ENCODE peak calls at places on chromosomes 11 and 22, in four cellular contexts. One of them, this sample, is unnamed.

GRCh38 chr11:126603486-126603885 is 248.0 kb downstream of the ST3GAL4 start:
- DNase-seq in lower lobe of right lung: no peak
- DNase-seq in GM12864: no peak
- DNase-seq in left ventricle myocardium inferior: no peak
- DNase-seq in this sample: no peak

GRCh38 chr11:119092880-119093665 is 8.4 kb downstream of the HMBS start:
- DNase-seq in left ventricle myocardium inferior: no peak
- DNase-seq in GM12864: no peak
- DNase-seq in lower lobe of right lung: no peak
- DNase-seq in this sample: no peak

GRCh38 chr11:255176-255575 is 18.4 kb downstream of the PSMD13 start:
- DNase-seq in left ventricle myocardium inferior: no peak
- DNase-seq in lower lobe of right lung: no peak
- DNase-seq in GM12864: no peak
- DNase-seq in this sample: no peak

GRCh38 chr11:61543606-61544306 is 35.2 kb downstream of the LRRC10B start:
- DNase-seq in left ventricle myocardium inferior: no peak
- DNase-seq in lower lobe of right lung: no peak
- DNase-seq in GM12864: no peak
- DNase-seq in this sample: no peak

GRCh38 chr22:23533328-23533762 is 46.7 kb downstream of the IGLL1 start:
- DNase-seq in left ventricle myocardium inferior: no peak
- DNase-seq in GM12864: no peak
- DNase-seq in lower lobe of right lung: peak
- DNase-seq in this sample: no peak

GRCh38 chr22:35918466-35918865 is 110.2 kb downstream of the RBFOX2 start:
- DNase-seq in GM12864: no peak
- DNase-seq in lower lobe of right lung: no peak
- DNase-seq in left ventricle myocardium inferior: no peak
- DNase-seq in this sample: no peak

GRCh38 chr22:45997077-45997774 is 20.3 kb upstream of the WNT7B start:
- DNase-seq in lower lobe of right lung: peak
- DNase-seq in GM12864: no peak
- DNase-seq in left ventricle myocardium inferior: peak
- DNase-seq in this sample: peak

GRCh38 chr11:105296386-105296785 is 156.8 kb upstream of the CARD18 start:
- DNase-seq in GM12864: no peak
- DNase-seq in lower lobe of right lung: no peak
- DNase-seq in left ventricle myocardium inferior: no peak
- DNase-seq in this sample: no peak

GRCh38 chr22:45170001-45170466 is 6.3 kb downstream of the NUP50 start:
- DNase-seq in left ventricle myocardium inferior: no peak
- DNase-seq in lower lobe of right lung: no peak
- DNase-seq in GM12864: no peak
- DNase-seq in this sample: peak

GRCh38 chr11:121138259-121138658 is 37.2 kb downstream of the TECTA start:
- DNase-seq in lower lobe of right lung: no peak
- DNase-seq in left ventricle myocardium inferior: no peak
- DNase-seq in GM12864: no peak
- DNase-seq in this sample: no peak

GRCh38 chr22:19871845-19872778 is 17.4 kb upstream of the GNB1L start:
- DNase-seq in left ventricle myocardium inferior: no peak
- DNase-seq in lower lobe of right lung: peak
- DNase-seq in GM12864: no peak
- DNase-seq in this sample: peak

GRCh38 chr22:48551716-48552268 is 1275.9 kb downstream of the BRD1 start:
- DNase-seq in GM12864: no peak
- DNase-seq in lower lobe of right lung: no peak
- DNase-seq in left ventricle myocardium inferior: no peak
- DNase-seq in this sample: no peak

GRCh38 chr11:61024938-61025818 is 53.7 kb downstream of the CD6 start:
- DNase-seq in GM12864: no peak
- DNase-seq in left ventricle myocardium inferior: no peak
- DNase-seq in lower lobe of right lung: no peak
- DNase-seq in this sample: no peak

GRCh38 chr11:86483591-86484163 is 109.0 kb downstream of the CCDC81 start:
- DNase-seq in lower lobe of right lung: no peak
- DNase-seq in GM12864: no peak
- DNase-seq in left ventricle myocardium inferior: no peak
- DNase-seq in this sample: no peak

GRCh38 chr11:18010977-18011586 is 1.8 kb downstream of the SERGEF start:
- DNase-seq in GM12864: no peak
- DNase-seq in lower lobe of right lung: no peak
- DNase-seq in left ventricle myocardium inferior: no peak
- DNase-seq in this sample: no peak

GRCh38 chr22:40348025-40348658 is 1.8 kb downstream of the ADSL start:
- DNase-seq in lower lobe of right lung: no peak
- DNase-seq in GM12864: no peak
- DNase-seq in left ventricle myocardium inferior: no peak
- DNase-seq in this sample: peak

GRCh38 chr11:59029490-59029889 is 56.6 kb upstream of the GLYATL1B start:
- DNase-seq in left ventricle myocardium inferior: no peak
- DNase-seq in lower lobe of right lung: no peak
- DNase-seq in GM12864: no peak
- DNase-seq in this sample: no peak

GRCh38 chr22:38570841-38571364 is 920 bp upstream of the DMC1 start:
- DNase-seq in GM12864: no peak
- DNase-seq in left ventricle myocardium inferior: peak
- DNase-seq in lower lobe of right lung: peak
- DNase-seq in this sample: no peak

GRCh38 chr22:25900880-25901279 is 158.9 kb downstream of the MYO18B start:
- DNase-seq in lower lobe of right lung: no peak
- DNase-seq in GM12864: no peak
- DNase-seq in left ventricle myocardium inferior: no peak
- DNase-seq in this sample: no peak

GRCh38 chr22:26673485-26673884 is 16.1 kb downstream of the MIAT start:
- DNase-seq in lower lobe of right lung: no peak
- DNase-seq in left ventricle myocardium inferior: no peak
- DNase-seq in GM12864: no peak
- DNase-seq in this sample: no peak

GRCh38 chr11:44972746-44973435 is 22.2 kb upstream of the TP53I11 start:
- DNase-seq in lower lobe of right lung: no peak
- DNase-seq in left ventricle myocardium inferior: no peak
- DNase-seq in GM12864: no peak
- DNase-seq in this sample: no peak

DNA sequence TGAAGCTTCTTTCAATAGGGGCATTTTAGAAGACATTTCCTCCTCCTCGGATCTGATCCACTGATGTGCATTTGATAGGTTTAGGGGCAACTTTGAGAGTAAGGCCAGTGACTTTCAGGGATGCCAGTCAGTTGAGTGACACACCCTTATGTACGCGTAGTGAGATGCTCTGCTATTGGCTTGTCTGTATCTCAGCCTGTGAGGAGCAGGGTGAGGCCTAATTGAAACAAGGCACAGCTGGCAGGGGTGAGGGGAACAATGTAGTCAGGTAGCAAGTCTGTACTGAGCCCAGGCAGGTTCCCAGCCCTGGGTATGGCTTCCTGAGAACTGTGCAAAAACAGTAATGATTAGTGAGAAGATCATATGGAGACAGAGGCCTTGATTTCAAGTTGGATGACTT is 61.5 kb downstream of the STIM1 start:
- DNase-seq in lower lobe of right lung: no peak
- DNase-seq in GM12864: no peak
- DNase-seq in left ventricle myocardium inferior: no peak
- DNase-seq in this sample: no peak
- TF ChIP-seq CTCF in lower lobe of right lung: no peak
- TF ChIP-seq CTCF in GM12864: no peak
- TF ChIP-seq CTCF in left ventricle myocardium inferior: no peak
- TF ChIP-seq CTCF in this sample: no peak

DNA sequence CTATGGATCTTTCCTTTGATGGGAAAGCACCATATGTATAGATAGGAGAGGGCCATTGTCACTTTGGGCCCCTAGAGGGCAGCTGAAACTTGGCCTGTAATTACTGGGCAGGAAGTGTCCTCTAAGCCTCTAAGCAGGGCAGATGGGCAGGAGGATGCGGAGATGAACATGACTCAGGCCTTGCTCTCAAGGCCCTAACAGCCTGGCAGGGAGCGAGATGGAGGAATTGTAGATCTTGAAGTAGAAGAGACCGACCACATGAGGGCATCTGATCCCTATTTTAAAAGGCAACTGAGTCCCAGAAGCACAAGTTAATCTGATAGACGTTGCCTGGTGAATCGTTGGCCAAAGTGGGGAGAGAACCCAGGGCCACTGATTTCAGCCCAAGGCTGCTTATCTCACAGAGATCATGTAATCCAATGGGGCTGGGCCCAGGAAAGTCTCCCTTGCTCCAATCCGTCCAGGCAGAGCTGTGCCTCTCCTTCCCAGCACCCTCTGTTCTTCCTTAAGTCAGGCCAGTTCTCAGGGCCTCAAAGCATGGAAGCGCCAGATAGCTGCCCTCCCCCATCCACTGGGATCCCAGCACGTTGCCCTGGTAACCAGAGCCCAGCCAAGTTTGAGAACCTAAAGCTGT is 2.5 kb upstream of the SEPTIN3 start:
- DNase-seq in lower lobe of right lung: no peak
- DNase-seq in left ventricle myocardium inferior: no peak
- DNase-seq in GM12864: peak
- DNase-seq in this sample: peak
- TF ChIP-seq CTCF in lower lobe of right lung: peak
- TF ChIP-seq CTCF in left ventricle myocardium inferior: peak
- TF ChIP-seq CTCF in GM12864: peak
- TF ChIP-seq CTCF in this sample: peak

GRCh38 chr11:75269896-75270295 is 29.3 kb downstream of the TPBGL start:
- DNase-seq in left ventricle myocardium inferior: no peak
- DNase-seq in GM12864: no peak
- DNase-seq in lower lobe of right lung: no peak
- DNase-seq in this sample: peak

GRCh38 chr11:75267171-75267970 is 26.8 kb downstream of the TPBGL start:
- DNase-seq in lower lobe of right lung: no peak
- DNase-seq in GM12864: no peak
- DNase-seq in left ventricle myocardium inferior: no peak
- DNase-seq in this sample: peak

GRCh38 chr11:75268626-75269366 is 28.2 kb downstream of the TPBGL start:
- DNase-seq in left ventricle myocardium inferior: no peak
- DNase-seq in GM12864: no peak
- DNase-seq in lower lobe of right lung: no peak
- DNase-seq in this sample: peak

GRCh38 chr11:75270896-75271415 is 30.4 kb downstream of the TPBGL start:
- DNase-seq in lower lobe of right lung: no peak
- DNase-seq in GM12864: no peak
- DNase-seq in left ventricle myocardium inferior: peak
- DNase-seq in this sample: peak

GRCh38 chr11:75269367-75269660 is 28.7 kb downstream of the TPBGL start:
- DNase-seq in left ventricle myocardium inferior: no peak
- DNase-seq in lower lobe of right lung: no peak
- DNase-seq in GM12864: no peak
- DNase-seq in this sample: no peak
- TF ChIP-seq CTCF in left ventricle myocardium inferior: no peak
- TF ChIP-seq CTCF in lower lobe of right lung: no peak
- TF ChIP-seq CTCF in GM12864: no peak
- TF ChIP-seq CTCF in this sample: no peak

GRCh38 chr22:42132457-42132856 is 1.8 kb upstream of the CYP2D6 start:
- DNase-seq in left ventricle myocardium inferior: no peak
- DNase-seq in GM12864: no peak
- DNase-seq in lower lobe of right lung: no peak
- DNase-seq in this sample: no peak
- TF ChIP-seq CTCF in left ventricle myocardium inferior: no peak
- TF ChIP-seq CTCF in GM12864: no peak
- TF ChIP-seq CTCF in lower lobe of right lung: no peak
- TF ChIP-seq CTCF in this sample: no peak

DNA sequence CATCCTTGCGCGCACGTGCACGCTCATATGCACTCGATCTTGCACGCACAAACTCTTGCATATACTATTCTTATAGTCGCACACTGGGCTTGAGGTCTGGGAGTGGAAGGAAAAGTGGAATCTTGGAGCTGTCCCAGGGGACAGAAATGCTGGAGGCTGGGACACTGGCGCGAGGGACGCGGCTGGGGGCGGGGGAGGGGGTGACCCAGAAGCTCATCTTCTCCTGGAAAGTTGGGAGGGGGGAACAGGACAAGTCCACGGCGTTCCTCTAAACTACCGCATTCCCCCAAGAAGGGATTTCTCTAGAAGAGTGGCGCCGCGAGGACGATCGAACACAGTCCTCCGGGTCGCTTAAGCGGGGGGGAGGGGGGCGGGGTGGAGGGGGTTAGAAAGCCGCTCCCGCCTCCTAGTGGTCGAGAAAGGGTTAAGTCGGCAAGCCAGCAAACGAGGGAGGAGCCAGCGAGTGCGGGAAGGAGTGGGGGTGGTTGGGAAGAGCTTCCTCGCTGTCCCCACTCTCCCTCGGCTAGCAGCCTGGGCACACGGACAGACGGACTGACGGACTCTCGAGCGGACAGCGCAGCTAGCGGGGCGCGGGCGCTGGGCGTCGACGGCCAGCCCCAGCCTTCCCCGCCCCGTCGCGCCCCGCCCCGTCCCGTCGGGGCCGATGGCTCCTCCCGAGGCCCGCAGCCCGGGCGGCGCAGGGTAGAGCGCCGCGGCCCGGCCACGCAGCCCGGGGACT is at the start of gene RTN4RL2:
- DNase-seq in left ventricle myocardium inferior: peak
- DNase-seq in GM12864: no peak
- DNase-seq in lower lobe of right lung: peak
- DNase-seq in this sample: no peak
- TF ChIP-seq CTCF in left ventricle myocardium inferior: peak
- TF ChIP-seq CTCF in GM12864: peak
- TF ChIP-seq CTCF in lower lobe of right lung: peak
- TF ChIP-seq CTCF in this sample: no peak

DNA sequence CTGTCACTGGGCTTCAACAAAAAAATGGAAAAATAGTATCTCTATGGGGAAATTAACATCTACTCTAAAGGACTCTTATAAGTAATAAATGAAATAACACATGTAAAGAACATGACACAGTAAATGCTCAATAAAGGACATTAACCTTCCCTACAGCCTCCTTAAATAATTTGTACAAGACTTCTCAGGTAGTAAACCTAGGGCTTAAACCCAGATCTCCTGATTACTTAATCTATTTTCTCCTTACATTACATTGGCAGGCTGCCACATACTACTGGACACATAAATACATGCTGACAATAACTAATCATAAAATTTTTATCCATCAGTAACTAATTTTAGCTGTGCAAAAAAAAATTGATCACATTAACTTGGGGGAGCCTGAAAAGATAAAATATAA is 4.9 kb downstream of the AMBRA1 start:
- DNase-seq in left ventricle myocardium inferior: no peak
- DNase-seq in GM12864: no peak
- DNase-seq in lower lobe of right lung: no peak
- DNase-seq in this sample: no peak
- TF ChIP-seq CTCF in left ventricle myocardium inferior: no peak
- TF ChIP-seq CTCF in GM12864: no peak
- TF ChIP-seq CTCF in lower lobe of right lung: no peak
- TF ChIP-seq CTCF in this sample: no peak

GRCh38 chr11:111633248-111633647 is 31.0 kb downstream of the SIK2 start:
- DNase-seq in left ventricle myocardium inferior: no peak
- DNase-seq in GM12864: no peak
- DNase-seq in lower lobe of right lung: no peak
- DNase-seq in this sample: no peak

GRCh38 chr11:111631034-111631665 is 28.9 kb downstream of the SIK2 start:
- DNase-seq in left ventricle myocardium inferior: no peak
- DNase-seq in lower lobe of right lung: no peak
- DNase-seq in GM12864: no peak
- DNase-seq in this sample: no peak

GRCh38 chr11:111629499-111629898 is 27.2 kb downstream of the SIK2 start:
- DNase-seq in lower lobe of right lung: no peak
- DNase-seq in left ventricle myocardium inferior: no peak
- DNase-seq in GM12864: no peak
- DNase-seq in this sample: no peak

GRCh38 chr11:111632798-111633197 is 30.5 kb downstream of the SIK2 start:
- DNase-seq in left ventricle myocardium inferior: no peak
- DNase-seq in lower lobe of right lung: no peak
- DNase-seq in GM12864: no peak
- DNase-seq in this sample: no peak

GRCh38 chr11:111631666-111632039 is 29.4 kb downstream of the SIK2 start:
- DNase-seq in GM12864: no peak
- DNase-seq in lower lobe of right lung: no peak
- DNase-seq in left ventricle myocardium inferior: no peak
- DNase-seq in this sample: no peak
- TF ChIP-seq CTCF in GM12864: no peak
- TF ChIP-seq CTCF in lower lobe of right lung: no peak
- TF ChIP-seq CTCF in left ventricle myocardium inferior: no peak
- TF ChIP-seq CTCF in this sample: no peak

This sample was measured in CD14-positive monocyte.